ENCODE peak calls at places on chromosomes 5 and 9, in nine cellular contexts. N is IMR-90, S is Peyer's patch, T is uterus, U is HCT116, L is suprapubic skin, X is HepG2, V is gastrocnemius medialis, Q is stomach. J is an unnamed sample.
A peak's percentile ranks its signal among the peaks of the same experiment; 100 is the strongest.

GRCh38 chr5:149108651-149109280 is 32.5 kb upstream of the ABLIM3 start:
- DNase-seq in X (no peak), N (peak; percentile 24), L (no peak), V (no peak), Q (no peak), T (no peak), S (no peak), U (no peak), J (no peak)

GRCh38 chr5:1547236-1547635 is 23.5 kb upstream of the LPCAT1 start:
- DNase-seq in S (peak; percentile 10), T (peak; percentile 4), Q (no peak), V (no peak), N (no peak), U (no peak), X (no peak), L (peak; percentile 48), J (no peak)

GRCh38 chr5:83265318-83265717 is 188.0 kb downstream of the XRCC4 start:
- DNase-seq in T (no peak), Q (peak; percentile 53), L (no peak), X (peak; percentile 33), U (no peak), S (no peak), N (peak; percentile 43), V (no peak), J (no peak)

GRCh38 chr5:54981928-54982327 is 3.5 kb downstream of the ESM1 start:
- DNase-seq in Q (no peak), L (no peak), N (no peak), U (no peak), V (no peak), S (no peak), T (no peak), X (no peak), J (no peak)

GRCh38 chr5:127517110-127517479 is 345 bp upstream of the PRRC1 start:
- DNase-seq in V (peak; percentile 50), L (peak; percentile 79), X (peak; percentile 57), Q (no peak), N (peak; percentile 23), S (no peak), T (no peak), U (no peak), J (no peak)

GRCh38 chr9:77402286-77402685 is 225.0 kb downstream of the VPS13A start:
- DNase-seq in V (no peak), Q (no peak), N (peak; percentile 44), X (no peak), T (no peak), L (no peak), U (no peak), S (no peak), J (no peak)

GRCh38 chr5:82164957-82165698 is 113.0 kb downstream of the RPS23 start:
- DNase-seq in V (no peak), X (no peak), L (no peak), T (peak; percentile 26), Q (no peak), N (peak; percentile 84), U (no peak), S (no peak), J (no peak)

GRCh38 chr9:134469041-134469875 is 143.0 kb downstream of the RXRA start:
- DNase-seq in T (peak; percentile 87), Q (no peak), N (no peak), S (no peak), U (no peak), X (no peak), V (no peak), L (no peak), J (no peak)

GRCh38 chr5:58235279-58235678 is 224.6 kb downstream of the PLK2 start:
- DNase-seq in L (no peak), U (no peak), X (no peak), V (no peak), S (no peak), Q (no peak), T (no peak), N (peak; percentile 43), J (no peak)

GRCh38 chr5:33806736-33807442 is 84.9 kb downstream of the ADAMTS12 start:
- DNase-seq in V (no peak), N (peak; percentile 87), U (no peak), X (peak; percentile 2), T (no peak), S (no peak), Q (no peak), L (no peak), J (no peak)

GRCh38 chr5:4518924-4519660 is 621.0 kb upstream of the ADAMTS16 start:
- DNase-seq in V (no peak), Q (no peak), L (no peak), S (no peak), T (no peak), X (no peak), U (no peak), N (no peak), J (no peak)

GRCh38 chr9:69317894-69318293 is 7.1 kb upstream of the ENTREP1 start:
- DNase-seq in N (no peak), U (no peak), V (no peak), Q (no peak), S (no peak), L (no peak), X (no peak), T (no peak), J (no peak)

GRCh38 chr5:95591490-95591901 is 28.4 kb upstream of the GPR150 start:
- DNase-seq in L (no peak), Q (no peak), N (peak; percentile 91), V (no peak), U (peak; percentile 63), X (peak; percentile 20), T (no peak), S (no peak), J (no peak)

GRCh38 chr5:44051591-44051990 is 337.6 kb downstream of the FGF10 start:
- DNase-seq in N (no peak), Q (no peak), T (no peak), V (no peak), L (no peak), X (no peak), S (no peak), U (no peak), J (no peak)

GRCh38 chr9:16368425-16369087 is 501.9 kb downstream of the BNC2 start:
- DNase-seq in Q (no peak), X (no peak), U (no peak), S (no peak), V (no peak), T (no peak), N (peak; percentile 79), L (no peak), J (no peak)

GRCh38 chr9:129458663-129459549 is 162.0 kb downstream of the C9orf50 start:
- DNase-seq in L (no peak), X (no peak), Q (peak; percentile 86), V (peak; percentile 34), U (no peak), N (no peak), S (peak; percentile 68), T (peak; percentile 67), J (no peak)
- H3K4me1 ChIP-seq in L (peaks cover 45% of the 10 kb centered on the region), X (peaks cover 46% of the 10 kb centered on the region), Q (peaks cover 37% of the 10 kb centered on the region), V (peaks cover 23% of the 10 kb centered on the region), U (peaks cover 63% of the 10 kb centered on the region), N (peaks cover 32% of the 10 kb centered on the region), S (peaks cover 30% of the 10 kb centered on the region), T (peaks cover 14% of the 10 kb centered on the region), J (peaks cover 37% of the 10 kb centered on the region)

GRCh38 chr9:38066167-38066906 is 2.7 kb downstream of the SHB start:
- DNase-seq in V (no peak), U (no peak), Q (no peak), L (no peak), X (no peak), N (no peak), S (no peak), T (no peak), J (no peak)
- TF ChIP-seq POLR2A in V (no peak), U (no peak), Q (no peak), L (no peak), X (no peak), N (peak; percentile 11), S (no peak), T (no peak), J (no peak)

GRCh38 chr5:175521313-175521833 is 43.0 kb downstream of the SFXN1 start:
- DNase-seq in U (no peak), Q (no peak), L (no peak), N (no peak), T (no peak), V (no peak), X (no peak), S (no peak), J (no peak)

GRCh38 chr5:175520321-175520720 is 42.0 kb downstream of the SFXN1 start:
- DNase-seq in N (no peak), S (no peak), L (no peak), Q (no peak), U (no peak), V (no peak), X (no peak), T (no peak), J (no peak)

GRCh38 chr5:175524211-175524610 is 45.9 kb downstream of the SFXN1 start:
- DNase-seq in Q (no peak), T (no peak), V (no peak), N (no peak), X (no peak), U (no peak), L (no peak), S (no peak), J (no peak)

GRCh38 chr5:175520873-175521272 is 42.5 kb downstream of the SFXN1 start:
- DNase-seq in V (no peak), L (no peak), S (no peak), N (no peak), U (no peak), X (no peak), T (no peak), Q (no peak), J (no peak)

GRCh38 chr5:175523292-175523691 is 44.9 kb downstream of the SFXN1 start:
- DNase-seq in Q (no peak), N (no peak), X (no peak), V (no peak), S (no peak), T (no peak), U (no peak), L (no peak), J (no peak)
- H3K4me1 ChIP-seq in Q (no peaks in the 10 kb centered on the region), N (no peaks in the 10 kb centered on the region), X (no peaks in the 10 kb centered on the region), V (no peaks in the 10 kb centered on the region), S (no peaks in the 10 kb centered on the region), T (no peaks in the 10 kb centered on the region), U (no peaks in the 10 kb centered on the region), L (no peaks in the 10 kb centered on the region), J (no peaks in the 10 kb centered on the region)

GRCh38 chr9:4490705-4491620 is 695 bp downstream of the SLC1A1 start:
- DNase-seq in X (no peak), S (no peak), T (no peak), N (no peak), Q (no peak), V (no peak), L (no peak), U (no peak), J (no peak)
- TF ChIP-seq POLR2A in X (no peak), S (no peak), T (no peak), N (no peak), Q (no peak), V (no peak), L (no peak), U (no peak), J (no peak)